ENCODE peak calls at places on chromosomes 4 and X, in four cellular contexts. G is K562, H is GM12878, X is HepG2. P is an unnamed sample.

GRCh38 chr4:68373513-68373912 is 23.6 kb upstream of the YTHDC1 start:
- DNase-seq in G (no peak), H (no peak), X (no peak), P (no peak)

GRCh38 chr4:99712099-99712498 is 54.5 kb upstream of the C4orf54 start:
- DNase-seq in G (no peak), H (no peak), X (no peak), P (no peak)

GRCh38 chr4:123889376-123889945 is 492.9 kb downstream of the SPRY1 start:
- DNase-seq in X (no peak), H (no peak), G (no peak), P (no peak)

GRCh38 chrX:8906299-8906698 is 105.1 kb upstream of the FAM9A start:
- DNase-seq in X (no peak), G (no peak), H (no peak), P (no peak)

GRCh38 chr4:52376107-52376704 is 282.9 kb downstream of the USP46 start:
- DNase-seq in H (no peak), G (peak; percentile 23), X (peak; percentile 45), P (peak; percentile 30)

GRCh38 chr4:11223261-11223660 is 205.4 kb downstream of the HS3ST1 start:
- DNase-seq in G (no peak), H (no peak), X (no peak), P (no peak)

GRCh38 chr4:100823066-100823992 is 305.5 kb upstream of the EMCN start:
- DNase-seq in H (peak; percentile 68), X (peak; percentile 82), G (no peak), P (no peak)

GRCh38 chr4:5051210-5051691 is at the start of gene STK32B:
- DNase-seq in X (no peak), H (no peak), G (peak; percentile 67), P (peak; percentile 64)

GRCh38 chr4:41120297-41121217 is 93.8 kb downstream of the APBB2 start:
- DNase-seq in H (no peak), G (no peak), X (no peak), P (no peak)

GRCh38 chr4:16764622-16765021 is 133.8 kb downstream of the LDB2 start:
- DNase-seq in X (peak; percentile 9), G (no peak), H (no peak), P (no peak)

GRCh38 chr4:85369703-85370380 is 105.1 kb upstream of the ARHGAP24 start:
- DNase-seq in X (peak; percentile 1), H (no peak), G (no peak), P (no peak)

GRCh38 chr4:100695871-100696270 is 178.0 kb upstream of the EMCN start:
- DNase-seq in G (no peak), X (no peak), H (no peak), P (no peak)

DNA sequence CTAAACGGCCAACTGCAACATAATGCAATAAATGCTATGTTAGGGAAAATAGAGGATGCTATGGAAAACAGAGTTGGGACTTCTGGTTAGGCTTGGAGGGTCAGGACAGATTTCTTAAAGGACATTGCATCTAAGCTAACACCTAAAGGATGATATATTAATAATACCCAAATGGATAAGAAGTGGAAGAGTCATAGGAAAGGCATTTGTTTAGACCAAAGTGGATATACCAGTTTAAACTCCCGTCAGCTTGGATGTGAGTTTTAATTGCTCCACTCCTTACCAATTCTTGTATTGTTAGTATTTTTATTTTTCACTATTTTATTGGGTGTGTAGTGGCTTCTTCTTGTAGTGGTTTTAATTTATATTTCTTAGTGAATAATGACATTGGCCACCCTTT is 93.9 kb downstream of the PTPN13 start:
- DNase-seq in H (no peak), X (no peak), G (no peak), P (no peak)
- TF ChIP-seq CEBPB in H (no peak), X (no peak), G (no peak), P (no peak)

DNA sequence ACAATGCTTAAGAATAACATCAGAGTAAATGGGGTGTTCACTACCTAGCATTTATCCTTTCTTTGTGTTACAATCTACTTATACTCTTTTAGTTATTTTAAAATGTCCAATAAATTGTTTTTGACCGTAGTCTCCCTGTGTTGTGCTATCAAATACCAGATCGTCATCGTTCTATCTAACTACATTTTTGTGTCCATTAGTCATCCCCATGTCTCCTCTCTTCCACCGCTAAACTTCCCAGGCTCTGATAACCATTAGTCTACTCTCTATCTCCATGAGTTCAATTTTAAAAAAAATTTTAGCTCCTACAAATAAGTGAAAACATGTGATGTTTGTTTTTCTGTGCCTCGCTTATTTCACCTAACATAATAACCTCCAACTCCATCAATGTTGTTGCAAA is 381.9 kb downstream of the PRDM5 start:
- DNase-seq in X (no peak), H (no peak), G (no peak), P (no peak)
- TF ChIP-seq MAX in X (no peak), H (no peak), G (no peak), P (no peak)

GRCh38 chr4:56701644-56702043 is 20.5 kb upstream of the HOPX start:
- DNase-seq in G (no peak), H (no peak), X (no peak), P (no peak)
- TF ChIP-seq MYC in G (no peak), H (no peak), X (no peak), P (no peak)

GRCh38 chr4:7366180-7366957 is 68.4 kb downstream of the PSAPL1 start:
- DNase-seq in G (no peak), H (no peak), X (no peak), P (no peak)

GRCh38 chr4:7366958-7367353 is 67.8 kb downstream of the PSAPL1 start:
- DNase-seq in G (no peak), X (no peak), H (no peak), P (no peak)

GRCh38 chr4:7367361-7367760 is 67.4 kb downstream of the PSAPL1 start:
- DNase-seq in X (no peak), H (no peak), G (no peak), P (no peak)

GRCh38 chr4:7364979-7365378 is 69.8 kb downstream of the PSAPL1 start:
- DNase-seq in G (no peak), X (no peak), H (no peak), P (no peak)

DNA sequence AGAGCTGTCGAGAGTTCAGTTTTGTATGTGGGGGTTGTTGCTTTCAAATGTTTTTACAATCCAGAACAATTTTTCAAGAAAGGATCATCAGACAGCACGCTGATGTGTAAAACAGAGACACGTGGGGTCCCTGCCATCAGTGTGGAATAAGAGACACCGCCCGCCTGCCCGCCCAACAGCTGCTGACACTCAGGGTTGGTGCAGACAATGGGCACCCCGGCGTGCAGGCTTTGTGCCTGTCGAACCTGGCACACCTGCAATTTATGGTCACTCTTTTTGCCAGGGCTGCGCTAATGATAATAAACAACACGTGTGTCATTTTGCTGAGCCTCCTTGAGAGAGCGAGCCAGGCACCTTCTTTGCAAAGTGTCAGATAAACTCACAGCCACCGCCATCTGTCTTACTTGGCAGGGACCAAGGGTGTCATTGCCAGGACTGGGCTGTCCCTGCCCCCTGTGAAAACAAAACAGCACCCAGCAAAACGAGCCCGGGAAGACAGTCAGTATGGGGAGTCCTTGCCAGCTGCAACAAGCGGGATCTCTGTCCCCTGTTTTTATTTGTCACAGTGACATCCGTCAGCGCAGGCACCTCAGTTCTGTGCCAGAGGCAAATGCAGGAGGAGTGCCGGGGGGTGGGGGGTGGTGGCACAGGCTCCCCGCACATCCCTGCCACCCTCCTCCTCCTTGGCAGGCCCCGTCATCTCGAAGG is 69.1 kb downstream of the PSAPL1 start:
- DNase-seq in X (no peak), H (no peak), G (no peak), P (no peak)
- TF ChIP-seq CEBPB in X (no peak), H (no peak), G (no peak), P (no peak)